ENCODE peak calls at places on chromosomes 13 and 19, in seven cellular contexts. I, A, N, X, V, W and C are unnamed samples.

GRCh38 chr19:16338470-16339360 is 14.1 kb downstream of the KLF2 start:
- DNase-seq in W (peak; percentile 56), N (no peak), V (peak; percentile 28), A (no peak), X (peak; percentile 96), I (peak; percentile 59), C (peak; percentile 86)

GRCh38 chr19:35000647-35001501 is 751 bp downstream of the GRAMD1A start:
- DNase-seq in W (no peak), I (no peak), X (peak; percentile 50), A (peak; percentile 82), V (peak; percentile 59), N (peak; percentile 34), C (peak; percentile 43)

GRCh38 chr19:2607712-2608601 is 94.5 kb downstream of the GNG7 start:
- DNase-seq in I (peak; percentile 94), W (no peak), N (no peak), V (no peak), A (no peak), X (no peak), C (no peak)

GRCh38 chr13:27533155-27533643 is 82.8 kb upstream of the MTIF3 start:
- DNase-seq in W (peak; percentile 62), V (peak; percentile 65), I (no peak), X (peak; percentile 59), N (peak; percentile 21), A (peak; percentile 56), C (peak; percentile 69)

GRCh38 chr13:98435356-98435755 is 141.6 kb downstream of the STK24 start:
- DNase-seq in I (no peak), V (no peak), X (no peak), W (no peak), A (no peak), N (no peak), C (no peak)

GRCh38 chr13:48302920-48303330 is 626 bp upstream of the RB1 start:
- DNase-seq in X (peak; percentile 37), N (no peak), W (peak; percentile 18), A (no peak), V (no peak), I (no peak), C (no peak)

GRCh38 chr13:48437381-48437780 is 24.5 kb upstream of the LPAR6 start:
- DNase-seq in X (peak; percentile 45), N (no peak), I (no peak), A (no peak), W (no peak), V (no peak), C (peak; percentile 82)

GRCh38 chr19:9836021-9836420 is 903 bp downstream of the PIN1 start:
- DNase-seq in W (no peak), A (no peak), N (no peak), I (no peak), V (no peak), X (peak; percentile 43), C (no peak)

GRCh38 chr19:12763100-12763499 is 11.5 kb downstream of the BEST2 start:
- DNase-seq in X (no peak), A (no peak), I (no peak), W (no peak), V (no peak), N (no peak), C (no peak)

GRCh38 chr13:91165758-91166157 is 181.7 kb upstream of the MIR17HG start:
- DNase-seq in A (no peak), V (no peak), N (no peak), X (no peak), I (no peak), W (no peak), C (no peak)

GRCh38 chr13:109684836-109685602 is 101.4 kb downstream of the IRS2 start:
- DNase-seq in W (no peak), A (no peak), X (no peak), I (no peak), V (no peak), N (no peak), C (no peak)

GRCh38 chr13:31054632-31055031 is 107.1 kb downstream of the HSPH1 start:
- DNase-seq in V (no peak), A (no peak), N (no peak), I (no peak), W (no peak), X (no peak), C (no peak)

GRCh38 chr13:99878921-99879610 is 92.5 kb downstream of the ZIC5 start:
- DNase-seq in N (no peak), V (no peak), A (no peak), W (no peak), X (no peak), I (no peak), C (no peak)

GRCh38 chr13:84962141-84962750 is 837.0 kb downstream of the SLITRK6 start:
- DNase-seq in W (no peak), I (no peak), N (no peak), V (no peak), A (no peak), X (no peak), C (no peak)

GRCh38 chr19:51751655-51752054 is at the start of gene FPR1:
- DNase-seq in W (peak; percentile 55), I (no peak), A (no peak), N (no peak), X (no peak), V (no peak), C (no peak)

GRCh38 chr13:99061411-99061810 is 83.5 kb upstream of the DOCK9 start:
- DNase-seq in N (no peak), A (no peak), I (no peak), V (no peak), X (no peak), W (no peak), C (no peak)

GRCh38 chr13:71360041-71360440 is 507.0 kb downstream of the DACH1 start:
- DNase-seq in N (no peak), W (no peak), X (no peak), V (no peak), A (no peak), I (no peak), C (peak; percentile 41)

DNA sequence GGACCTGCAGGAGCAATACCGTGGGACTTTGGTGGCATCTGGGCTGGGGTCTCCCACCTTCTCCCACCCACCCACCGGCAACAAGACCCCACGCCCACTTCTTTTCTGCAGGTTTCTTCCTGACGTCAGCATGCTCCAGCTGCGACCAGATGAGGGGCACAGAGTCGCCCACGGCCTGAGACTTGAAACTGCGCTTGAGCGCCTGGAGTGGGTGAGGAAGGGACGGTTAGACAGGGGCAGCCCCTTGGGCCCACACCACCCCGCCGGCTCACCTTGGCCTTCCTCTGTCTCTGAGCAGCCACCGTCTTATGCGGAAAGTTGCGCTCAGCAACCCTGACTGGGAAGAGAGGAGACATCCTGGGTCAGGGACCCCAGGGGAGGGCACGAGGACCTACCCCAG is 2.2 kb downstream of the GARIN5B start:
- DNase-seq in A (no peak), X (no peak), I (no peak), W (no peak), N (no peak), V (no peak), C (no peak)
- H3K9ac ChIP-seq in A (no peak overlapping the region), X (no peak overlapping the region), I (no peak overlapping the region), W (no peak overlapping the region), N (no peak overlapping the region), V (no peak overlapping the region), C (no peak overlapping the region)

DNA sequence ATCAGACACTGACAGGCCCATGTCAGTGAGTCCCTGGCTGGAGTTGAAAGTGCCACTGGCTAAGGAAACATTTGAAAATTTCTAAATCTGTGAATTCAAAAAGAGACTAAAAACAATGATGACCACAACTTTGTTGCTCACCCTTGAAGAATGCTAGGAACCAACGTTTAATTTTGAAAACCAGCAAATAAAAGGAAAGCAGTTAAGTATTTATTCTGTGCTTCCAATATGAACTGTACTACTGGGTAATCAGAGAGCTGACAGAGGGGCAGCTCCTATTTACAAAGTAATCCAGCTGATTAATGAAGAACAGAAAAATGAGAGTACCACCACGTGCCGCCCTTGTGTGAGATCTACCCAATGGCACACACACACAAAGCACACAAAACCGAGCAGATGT is 44.7 kb upstream of the LATS2 start:
- DNase-seq in N (no peak), A (no peak), I (no peak), V (no peak), X (peak; percentile 74), W (no peak), C (no peak)
- H2AFZ ChIP-seq in N (peak overlapping the region; percentile 6), A (no peak overlapping the region), I (no peak overlapping the region), V (peak overlapping the region; percentile 54), X (peak overlapping the region; percentile 81), W (no peak overlapping the region), C (no peak overlapping the region)

GRCh38 chr19:7636691-7637373 is at the start of gene STXBP2:
- DNase-seq in X (no peak), N (peak; percentile 64), V (peak; percentile 61), W (peak; percentile 76), A (peak; percentile 97), I (peak; percentile 35), C (peak; percentile 34)
- TF ChIP-seq POLR2A in X (no peak), N (peak; percentile 69), V (peak; percentile 83), W (no peak), A (peak; percentile 78), I (peak; percentile 92), C (no peak)

GRCh38 chr19:15248106-15248505 is 15.9 kb upstream of the EPHX3 start:
- DNase-seq in V (no peak), I (no peak), A (no peak), W (no peak), N (no peak), X (peak; percentile 36), C (no peak)
- H3K9ac ChIP-seq in V (no peak overlapping the region), I (no peak overlapping the region), A (no peak overlapping the region), W (no peak overlapping the region), N (no peak overlapping the region), X (peak overlapping the region; percentile 66), C (no peak overlapping the region)

GRCh38 chr13:66627512-66627911 is 602.6 kb downstream of the PCDH9 start:
- DNase-seq in N (no peak), I (no peak), X (no peak), V (no peak), A (no peak), W (no peak), C (no peak)
- H2AFZ ChIP-seq in N (no peak overlapping the region), I (no peak overlapping the region), X (no peak overlapping the region), V (no peak overlapping the region), A (no peak overlapping the region), W (no peak overlapping the region), C (no peak overlapping the region)

GRCh38 chr13:110712849-110713641 is 455 bp upstream of the ING1 start:
- DNase-seq in X (peak; percentile 100), W (peak; percentile 99), V (peak; percentile 99), A (peak; percentile 86), N (peak; percentile 99), I (peak; percentile 98), C (peak; percentile 100)
- TF ChIP-seq POLR2A in X (peak; percentile 100), W (peak; percentile 98), V (no peak), A (peak; percentile 99), N (peak; percentile 100), I (peak; percentile 100), C (peak; percentile 99)

DNA sequence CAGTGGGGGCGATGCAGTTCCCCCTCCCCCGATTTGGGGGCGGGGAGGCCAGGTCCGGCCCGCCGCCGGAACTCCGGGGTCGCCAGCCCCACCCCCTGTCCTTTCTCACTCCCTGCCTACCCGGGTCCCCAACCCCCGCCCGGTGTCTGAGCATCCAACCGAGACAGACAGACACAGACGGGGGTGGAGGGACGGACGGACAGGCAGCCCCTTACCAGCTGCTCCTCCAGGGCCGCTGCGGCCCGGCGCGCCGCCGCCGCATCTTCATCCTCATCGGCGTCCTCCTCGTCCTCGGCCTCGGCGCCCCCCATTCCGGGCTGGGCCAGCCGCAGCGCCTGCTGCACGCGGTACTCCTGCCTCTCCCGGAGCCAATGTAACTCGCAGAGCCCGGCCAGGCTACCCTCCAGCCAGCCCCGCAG is 372 bp downstream of the DACT3 start:
- DNase-seq in W (no peak), I (no peak), V (no peak), A (peak; percentile 49), N (no peak), X (no peak), C (no peak)
- H3K9ac ChIP-seq in W (peak overlapping the region; percentile 62), I (peak overlapping the region; percentile 29), V (no peak overlapping the region), A (peak overlapping the region; percentile 87), N (no peak overlapping the region), X (peak overlapping the region; percentile 55), C (no peak overlapping the region)

GRCh38 chr19:615619-616018 is 17.7 kb downstream of the POLRMT start:
- DNase-seq in N (no peak), A (no peak), I (no peak), V (no peak), X (no peak), W (no peak), C (peak; percentile 11)
- H2AFZ ChIP-seq in N (no peak overlapping the region), A (no peak overlapping the region), I (no peak overlapping the region), V (no peak overlapping the region), X (no peak overlapping the region), W (no peak overlapping the region), C (no peak overlapping the region)